ENCODE peak calls at places on chromosomes 4 and X, in eight cellular contexts. I is tibial nerve, P is heart left ventricle, T is ovary, D is transverse colon, N is body of pancreas, K is HepG2, C is HCT116. W is an unnamed sample.

GRCh38 chr4:3251691-3252479 is 2.9 kb downstream of the MSANTD1 start:
- DNase-seq in I (no peak), P (no peak), T (peak), D (no peak), N (peak), K (no peak), C (no peak), W (no peak)

GRCh38 chrX:40108959-40109287 is 11.2 kb upstream of the BCOR start:
- DNase-seq in I (peak), P (peak), T (peak), D (peak), N (peak), K (no peak), C (no peak), W (no peak)

GRCh38 chrX:129781134-129782014 is 1.6 kb downstream of the SASH3 start:
- DNase-seq in I (no peak), P (peak), T (no peak), D (peak), N (no peak), K (no peak), C (no peak), W (no peak)

GRCh38 chrX:15269618-15270521 is at the start of gene ASB9:
- DNase-seq in I (peak), P (peak), T (no peak), D (peak), N (peak), K (peak), C (peak), W (peak)

GRCh38 chr4:48906283-48907173 is at the start of gene OCIAD2:
- DNase-seq in I (no peak), P (peak), T (peak), D (peak), N (peak), K (no peak), C (peak), W (peak)

GRCh38 chrX:40244980-40245379 is 147.2 kb upstream of the BCOR start:
- DNase-seq in I (no peak), P (no peak), T (no peak), D (no peak), N (no peak), K (no peak), C (no peak), W (no peak)

GRCh38 chrX:154484255-154485149 is 1.9 kb downstream of the UBL4A start:
- DNase-seq in I (no peak), P (no peak), T (no peak), D (peak), N (no peak), K (no peak), C (no peak), W (no peak)

GRCh38 chr4:55947254-55947882 is 1.4 kb upstream of the CEP135 start:
- DNase-seq in I (no peak), P (no peak), T (no peak), D (peak), N (no peak), K (no peak), C (no peak), W (no peak)

GRCh38 chr4:16001484-16001858 is 38.5 kb upstream of the FGFBP2 start:
- DNase-seq in I (peak), P (peak), T (peak), D (peak), N (peak), K (peak), C (peak), W (peak)

GRCh38 chr4:52622564-52622963 is 36.5 kb downstream of the USP46 start:
- DNase-seq in I (no peak), P (no peak), T (no peak), D (no peak), N (no peak), K (no peak), C (no peak), W (no peak)

GRCh38 chr4:70768301-70768948 is 46.7 kb downstream of the RUFY3 start:
- DNase-seq in I (no peak), P (no peak), T (no peak), D (no peak), N (no peak), K (no peak), C (no peak), W (no peak)

GRCh38 chrX:45309096-45309495 is 108.4 kb upstream of the DIPK2B start:
- DNase-seq in I (no peak), P (no peak), T (no peak), D (no peak), N (no peak), K (no peak), C (no peak), W (no peak)

GRCh38 chr4:14893713-14894112 is 108.6 kb upstream of the CPEB2 start:
- DNase-seq in I (no peak), P (no peak), T (no peak), D (no peak), N (no peak), K (no peak), C (no peak), W (no peak)

GRCh38 chr4:159175165-159175988 is 72.5 kb downstream of the RAPGEF2 start:
- DNase-seq in I (peak), P (peak), T (peak), D (peak), N (peak), K (peak), C (peak), W (peak)

GRCh38 chrX:55636109-55636508 is 12.9 kb downstream of the FOXR2 start:
- DNase-seq in I (no peak), P (no peak), T (no peak), D (no peak), N (no peak), K (no peak), C (no peak), W (no peak)

GRCh38 chrX:120308959-120309872 is 2.0 kb downstream of the TMEM255A start:
- DNase-seq in I (peak), P (peak), T (peak), D (peak), N (peak), K (peak), C (peak), W (no peak)
- TF ChIP-seq POLR2A in I (no peak), P (no peak), T (peak), D (no peak), N (no peak), K (no peak), C (no peak), W (no peak)

GRCh38 chrX:115625577-115626301 is 64.8 kb downstream of the PLS3 start:
- DNase-seq in I (peak), P (no peak), T (no peak), D (no peak), N (no peak), K (no peak), C (no peak), W (no peak)

GRCh38 chrX:115624916-115625315 is 63.9 kb downstream of the PLS3 start:
- DNase-seq in I (no peak), P (no peak), T (no peak), D (no peak), N (no peak), K (no peak), C (no peak), W (no peak)

GRCh38 chrX:115616943-115617563 is 56.1 kb downstream of the PLS3 start:
- DNase-seq in I (no peak), P (no peak), T (no peak), D (no peak), N (no peak), K (no peak), C (peak), W (peak)

GRCh38 chrX:115622534-115622933 is 61.6 kb downstream of the PLS3 start:
- DNase-seq in I (no peak), P (no peak), T (no peak), D (no peak), N (no peak), K (no peak), C (no peak), W (no peak)
- TF ChIP-seq POLR2A in I (no peak), P (no peak), T (no peak), D (no peak), N (no peak), K (no peak), C (no peak), W (no peak)

GRCh38 chr4:108651068-108651794 is 832 bp downstream of the OSTC start:
- DNase-seq in I (no peak), P (no peak), T (no peak), D (no peak), N (no peak), K (peak), C (no peak), W (no peak)

GRCh38 chr4:108646706-108647105 is 3.7 kb upstream of the OSTC start:
- DNase-seq in I (no peak), P (no peak), T (no peak), D (no peak), N (no peak), K (no peak), C (no peak), W (no peak)

GRCh38 chr4:108649863-108650211 is 562 bp upstream of the OSTC start:
- DNase-seq in I (no peak), P (no peak), T (no peak), D (no peak), N (no peak), K (no peak), C (no peak), W (no peak)

DNA sequence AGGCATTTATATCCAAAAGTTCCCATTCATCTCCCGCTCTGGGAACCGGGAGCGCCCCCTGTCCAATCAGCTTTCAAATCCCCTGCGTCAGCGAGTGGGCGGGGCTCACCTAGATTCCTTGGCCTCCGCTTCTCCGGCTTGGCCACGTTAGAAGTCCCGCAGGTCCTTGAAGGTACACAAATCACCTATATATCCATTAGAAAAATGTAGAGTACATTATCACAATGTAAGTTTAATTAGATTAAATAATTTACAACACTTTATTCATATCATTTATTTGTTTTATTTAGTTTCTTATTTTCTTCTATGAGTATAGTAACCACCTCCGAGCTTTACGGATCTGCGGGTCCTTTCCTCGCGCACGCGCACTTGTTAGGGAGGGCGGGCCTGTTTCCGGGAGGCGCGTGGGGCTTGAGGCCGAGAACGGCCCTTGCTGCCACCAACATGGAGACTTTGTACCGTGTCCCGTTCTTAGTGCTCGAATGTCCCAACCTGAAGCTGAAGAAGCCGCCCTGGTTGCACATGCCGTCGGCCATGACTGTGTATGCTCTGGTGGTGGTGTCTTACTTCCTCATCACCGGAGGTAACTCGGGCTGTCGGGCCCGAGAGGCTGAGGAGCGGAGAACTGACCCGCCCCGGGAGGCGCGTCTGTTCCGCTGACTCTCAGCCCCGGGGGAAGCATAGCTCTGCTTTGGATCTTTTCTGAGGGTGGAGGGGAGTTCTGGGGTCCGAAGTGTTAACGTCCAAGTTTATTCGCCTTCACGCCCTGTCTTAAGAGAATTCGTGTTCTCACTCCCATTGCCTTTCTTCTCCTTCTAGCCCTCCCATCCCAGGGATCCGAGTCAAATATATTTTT is at the start of gene OSTC:
- DNase-seq in I (peak), P (peak), T (peak), D (peak), N (peak), K (peak), C (peak), W (peak)
- TF ChIP-seq POLR2A in I (peak), P (peak), T (peak), D (peak), N (peak), K (peak), C (peak), W (peak)

GRCh38 chr4:82901129-82901718 is 689 bp downstream of the THAP9 start:
- DNase-seq in I (no peak), P (no peak), T (no peak), D (no peak), N (peak), K (no peak), C (no peak), W (no peak)
- TF ChIP-seq POLR2A in I (no peak), P (no peak), T (no peak), D (no peak), N (no peak), K (no peak), C (peak), W (peak)

GRCh38 chr4:80308466-80308822 is 27.1 kb upstream of the CFAP299 start:
- DNase-seq in I (no peak), P (no peak), T (no peak), D (no peak), N (no peak), K (no peak), C (no peak), W (no peak)
- TF ChIP-seq POLR2A in I (no peak), P (no peak), T (no peak), D (no peak), N (no peak), K (no peak), C (no peak), W (no peak)

GRCh38 chrX:73943900-73944581 is 359.9 kb upstream of the ZCCHC13 start:
- DNase-seq in I (peak), P (peak), T (peak), D (peak), N (peak), K (peak), C (peak), W (peak)
- TF ChIP-seq POLR2A in I (peak), P (no peak), T (peak), D (peak), N (peak), K (peak), C (peak), W (peak)

DNA sequence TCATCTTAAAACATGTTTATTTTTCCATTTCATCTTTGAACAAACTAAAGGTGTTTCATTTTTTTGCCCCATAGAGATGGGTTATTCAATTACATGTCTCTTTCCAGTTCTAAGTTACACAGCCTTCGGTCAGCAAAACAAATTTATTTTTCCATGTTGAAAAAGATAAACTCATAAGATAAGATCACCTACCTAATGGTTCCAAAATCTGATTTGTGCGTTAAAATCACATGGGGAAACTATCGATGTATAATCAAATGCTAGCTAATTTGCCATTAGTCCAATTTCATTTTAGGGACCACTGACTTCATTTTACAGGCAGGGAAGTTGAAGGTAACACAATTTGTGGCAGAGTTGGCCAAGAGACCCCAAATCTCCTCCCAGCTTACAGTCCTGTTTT is 67.2 kb upstream of the ACSL1 start:
- DNase-seq in I (no peak), P (no peak), T (no peak), D (no peak), N (no peak), K (no peak), C (no peak), W (no peak)
- TF ChIP-seq POLR2A in I (no peak), P (no peak), T (no peak), D (no peak), N (no peak), K (no peak), C (no peak), W (no peak)

W was measured in H54.